ENCODE peak calls at places on chromosome 15, in ten cellular contexts. C is hypothalamus; P is OCI-LY7; B is LoVo; R is NCI-H1092; T is NCI-H460; O is effector CD4-positive, alpha-beta T cell; Y is AG04449; E is SW480; L is Ammon's horn. Z is an unnamed sample.

GRCh38 chr15:91099616-91100560 is at the start of gene SV2B:
- DNase-seq in C (no peak), P (no peak), B (no peak), R (peak), T (no peak), O (no peak), Y (no peak), E (peak), L (peak), Z (no peak)

GRCh38 chr15:28982886-28983285 is 97.1 kb downstream of the APBA2 start:
- DNase-seq in C (no peak), P (no peak), B (no peak), R (no peak), T (no peak), O (no peak), Y (no peak), E (no peak), L (no peak), Z (no peak)

GRCh38 chr15:77856718-77857346 is 220.7 kb downstream of the TBC1D2B start:
- DNase-seq in C (no peak), P (no peak), B (no peak), R (no peak), T (no peak), O (no peak), Y (no peak), E (no peak), L (no peak), Z (no peak)

GRCh38 chr15:55897560-55898336 is 95.7 kb downstream of the NEDD4 start:
- DNase-seq in C (no peak), P (peak), B (peak), R (peak), T (peak), O (no peak), Y (no peak), E (peak), L (peak), Z (peak)

GRCh38 chr15:30992465-30992864 is 1.0 kb upstream of the MTMR10 start:
- DNase-seq in C (no peak), P (peak), B (peak), R (no peak), T (no peak), O (no peak), Y (no peak), E (peak), L (no peak), Z (no peak)

GRCh38 chr15:80547264-80547663 is 143.1 kb downstream of the ARNT2 start:
- DNase-seq in C (no peak), P (no peak), B (no peak), R (no peak), T (no peak), O (no peak), Y (no peak), E (no peak), L (no peak), Z (no peak)

GRCh38 chr15:78004919-78005634 is 72.4 kb downstream of the TBC1D2B start:
- DNase-seq in C (no peak), P (no peak), B (no peak), R (peak), T (no peak), O (no peak), Y (peak), E (no peak), L (peak), Z (no peak)

GRCh38 chr15:68348064-68348463 is 70.5 kb downstream of the FEM1B start:
- DNase-seq in C (no peak), P (no peak), B (no peak), R (no peak), T (no peak), O (no peak), Y (no peak), E (peak), L (no peak), Z (no peak)

GRCh38 chr15:78104119-78104479 is 11.7 kb downstream of the SH2D7 start:
- DNase-seq in C (no peak), P (no peak), B (no peak), R (no peak), T (no peak), O (no peak), Y (no peak), E (no peak), L (no peak), Z (no peak)

GRCh38 chr15:36498922-36499321 is 80.5 kb upstream of the CDIN1 start:
- DNase-seq in C (no peak), P (no peak), B (no peak), R (no peak), T (no peak), O (no peak), Y (no peak), E (no peak), L (no peak), Z (no peak)

GRCh38 chr15:62769604-62770003 is 272.9 kb upstream of the TPM1 start:
- DNase-seq in C (no peak), P (no peak), B (no peak), R (no peak), T (no peak), O (no peak), Y (peak), E (peak), L (no peak), Z (no peak)

GRCh38 chr15:101808201-101808600 is 3.8 kb upstream of the OR4F15 start:
- DNase-seq in C (no peak), P (no peak), B (no peak), R (peak), T (no peak), O (no peak), Y (no peak), E (no peak), L (no peak), Z (no peak)

GRCh38 chr15:23877502-23878412 is 190.7 kb upstream of the NDN start:
- DNase-seq in C (no peak), P (no peak), B (peak), R (peak), T (no peak), O (no peak), Y (no peak), E (peak), L (peak), Z (peak)

GRCh38 chr15:62392411-62392810 is 227.3 kb upstream of the C2CD4B start:
- DNase-seq in C (no peak), P (peak), B (no peak), R (no peak), T (no peak), O (no peak), Y (no peak), E (peak), L (no peak), Z (no peak)

GRCh38 chr15:40055576-40056293 is 16.8 kb upstream of the SRP14 start:
- DNase-seq in C (no peak), P (no peak), B (no peak), R (peak), T (no peak), O (no peak), Y (no peak), E (no peak), L (no peak), Z (no peak)

GRCh38 chr15:50377867-50378751 is 23.1 kb upstream of the GABPB1 start:
- DNase-seq in C (no peak), P (peak), B (no peak), R (no peak), T (no peak), O (no peak), Y (no peak), E (no peak), L (no peak), Z (no peak)

GRCh38 chr15:81839387-81839786 is 206.4 kb downstream of the MEX3B start:
- DNase-seq in C (no peak), P (no peak), B (no peak), R (no peak), T (no peak), O (no peak), Y (no peak), E (no peak), L (no peak), Z (no peak)

GRCh38 chr15:101167366-101167790 is 84.5 kb downstream of the CHSY1 start:
- DNase-seq in C (no peak), P (no peak), B (no peak), R (no peak), T (no peak), O (no peak), Y (no peak), E (no peak), L (no peak), Z (peak)

GRCh38 chr15:51067510-51067909 is 27.2 kb downstream of the TNFAIP8L3 start:
- DNase-seq in C (no peak), P (no peak), B (no peak), R (no peak), T (no peak), O (no peak), Y (no peak), E (no peak), L (no peak), Z (no peak)

GRCh38 chr15:75666823-75667501 is 19.2 kb downstream of the SNX33 start:
- DNase-seq in C (no peak), P (no peak), B (peak), R (no peak), T (peak), O (no peak), Y (peak), E (peak), L (no peak), Z (no peak)

GRCh38 chr15:100918690-100919480 is at the start of gene LRRK1:
- DNase-seq in C (no peak), P (peak), B (peak), R (no peak), T (no peak), O (no peak), Y (no peak), E (peak), L (no peak), Z (peak)

GRCh38 chr15:55766676-55767075 is 23.7 kb upstream of the PRTG start:
- DNase-seq in C (no peak), P (no peak), B (no peak), R (no peak), T (no peak), O (no peak), Y (no peak), E (no peak), L (no peak), Z (no peak)

Z was measured in HT-29.